ENCODE peak calls at places on chromosomes 6 and 20, in four cellular contexts. F is left ventricle myocardium inferior, V is psoas muscle, S is uterus. D is an unnamed sample.

GRCh38 chr6:74654296-74654695 is 551.6 kb downstream of the COL12A1 start:
- DNase-seq in V (no peak), F (no peak), S (no peak), D (no peak)

GRCh38 chr6:142696689-142697088 is 248.3 kb downstream of the HIVEP2 start:
- DNase-seq in V (peak), F (no peak), S (peak), D (no peak)

GRCh38 chr6:1757133-1757532 is 147.4 kb downstream of the FOXC1 start:
- DNase-seq in V (no peak), F (no peak), S (no peak), D (no peak)

GRCh38 chr6:490251-491037 is 98.9 kb downstream of the IRF4 start:
- DNase-seq in F (no peak), V (no peak), S (no peak), D (no peak)

GRCh38 chr20:19486448-19486847 is 271.6 kb upstream of the RIN2 start:
- DNase-seq in V (no peak), F (no peak), S (no peak), D (no peak)

GRCh38 chr6:144854654-144855053 is 569.5 kb downstream of the UTRN start:
- DNase-seq in F (no peak), V (no peak), S (no peak), D (no peak)

GRCh38 chr20:7694940-7695567 is 245.2 kb downstream of the HAO1 start:
- DNase-seq in S (no peak), F (no peak), V (no peak), D (no peak)

GRCh38 chr6:27143474-27144026 is 104.0 kb upstream of the PRSS16 start:
- DNase-seq in S (no peak), V (no peak), F (no peak), D (no peak)

GRCh38 chr6:8082954-8083858 is 19.0 kb upstream of the BLOC1S5 start:
- DNase-seq in S (no peak), F (no peak), V (no peak), D (no peak)
- H3K4me3 ChIP-seq in S (no peak), F (no peak), V (no peak), D (no peak)

GRCh38 chr20:39429716-39430115 is 467.6 kb downstream of the DHX35 start:
- DNase-seq in F (no peak), S (no peak), V (no peak), D (no peak)
- TF ChIP-seq CTCF in F (peak), S (no peak), V (peak), D (peak)

GRCh38 chr6:34526241-34526972 is 29.7 kb downstream of the SPDEF start:
- DNase-seq in V (peak), S (no peak), F (no peak), D (no peak)

GRCh38 chr6:34523441-34524206 is 32.5 kb downstream of the SPDEF start:
- DNase-seq in V (peak), S (no peak), F (peak), D (no peak)

GRCh38 chr6:34524989-34525388 is 31.1 kb downstream of the SPDEF start:
- DNase-seq in F (peak), S (no peak), V (peak), D (no peak)

GRCh38 chr6:34526992-34527728 is 29.0 kb downstream of the SPDEF start:
- DNase-seq in V (peak), F (peak), S (peak), D (peak)

GRCh38 chr6:34525431-34526175 is 30.5 kb downstream of the SPDEF start:
- DNase-seq in F (no peak), V (peak), S (no peak), D (no peak)
- H3K27ac ChIP-seq in F (no peak), V (no peak), S (peak), D (no peak)

GRCh38 chr6:45420083-45420908 is 42.6 kb upstream of the SUPT3H start:
- DNase-seq in S (no peak), V (no peak), F (peak), D (no peak)
- H3K4me3 ChIP-seq in S (no peak), V (peak), F (peak), D (peak)

GRCh38 chr20:44599715-44600114 is 17.3 kb downstream of the PKIG start:
- DNase-seq in V (no peak), F (no peak), S (no peak), D (no peak)

GRCh38 chr20:44597516-44597915 is 15.1 kb downstream of the PKIG start:
- DNase-seq in V (no peak), S (no peak), F (no peak), D (no peak)

GRCh38 chr20:44600301-44600700 is 17.9 kb downstream of the PKIG start:
- DNase-seq in V (no peak), S (no peak), F (no peak), D (no peak)

GRCh38 chr20:44597930-44598329 is 15.6 kb downstream of the PKIG start:
- DNase-seq in F (no peak), S (no peak), V (no peak), D (no peak)

GRCh38 chr20:44598413-44599290 is 16.3 kb downstream of the PKIG start:
- DNase-seq in F (peak), V (peak), S (peak), D (peak)
- TF ChIP-seq CTCF in F (peak), V (no peak), S (no peak), D (peak)

DNA sequence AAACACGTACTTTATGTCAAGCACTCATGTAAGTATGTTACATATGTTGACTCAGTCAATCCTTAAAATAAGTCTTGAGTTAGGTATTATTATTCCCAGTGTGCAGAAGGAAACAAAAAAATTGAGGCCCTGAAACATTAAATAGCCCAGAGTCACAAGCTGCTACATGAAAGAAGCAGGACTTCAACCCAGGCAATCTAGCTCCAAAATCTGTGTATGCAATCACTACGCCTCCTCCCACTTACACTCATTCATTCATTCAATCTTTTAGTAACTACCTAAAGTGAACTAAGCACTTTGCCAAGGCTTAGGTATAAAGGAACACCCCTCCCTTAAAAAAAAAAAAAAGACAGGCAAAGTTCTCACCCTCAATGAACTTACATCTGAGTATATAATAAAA is 9.3 kb downstream of the ARHGAP18 start:
- DNase-seq in S (no peak), V (no peak), F (no peak), D (no peak)
- H3K27ac ChIP-seq in S (no peak), V (peak), F (no peak), D (no peak)

DNA sequence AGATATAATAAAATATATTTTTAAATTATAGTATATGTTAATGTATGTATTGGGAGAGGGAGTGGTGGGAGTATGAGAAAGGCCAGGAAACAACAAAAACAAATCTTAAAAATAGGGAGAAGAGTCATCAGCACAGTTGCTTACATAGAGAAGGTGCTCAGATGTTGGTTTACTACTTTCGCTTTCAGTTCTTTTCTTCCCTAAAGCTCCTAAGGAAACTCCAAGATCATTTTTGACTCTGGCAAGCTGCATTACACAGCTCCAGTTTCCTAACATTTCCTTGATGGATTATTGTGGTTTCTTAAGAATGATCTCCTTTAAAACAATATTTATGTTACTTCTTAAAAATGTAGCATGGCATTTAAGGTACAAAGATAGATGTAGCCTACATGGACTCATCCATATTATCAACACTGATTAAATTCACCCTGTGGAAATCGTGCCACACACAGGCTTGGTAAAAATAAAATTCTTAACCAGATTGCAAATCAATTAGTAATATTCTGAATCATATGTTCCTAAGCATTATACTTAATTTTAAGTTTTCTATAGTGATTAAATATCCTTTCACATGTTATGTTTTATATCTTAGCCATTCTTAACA is 118.0 kb upstream of the MAN1A1 start:
- DNase-seq in S (no peak), V (no peak), F (no peak), D (no peak)
- H3K4me3 ChIP-seq in S (no peak), V (peak), F (peak), D (no peak)

GRCh38 chr6:128337619-128338018 is 182.8 kb downstream of the PTPRK start:
- DNase-seq in V (no peak), F (no peak), S (no peak), D (no peak)
- TF ChIP-seq CTCF in V (no peak), F (no peak), S (no peak), D (no peak)

GRCh38 chr20:33438481-33438880 is 5.1 kb downstream of the SNTA1 start:
- DNase-seq in S (no peak), V (no peak), F (no peak), D (no peak)
- H3K27ac ChIP-seq in S (no peak), V (peak), F (peak), D (peak)

D was measured in heart right ventricle.